ENCODE peak calls at places on chromosomes 13 and 19, in six cellular contexts. N, A, M, Z, U and F are unnamed samples.

GRCh38 chr19:10550336-10550735 is 6.6 kb downstream of the ATG4D start:
- DNase-seq in N (no peak), A (no peak), M (no peak), Z (no peak), U (no peak), F (no peak)

GRCh38 chr13:48560657-48561337 is 27.9 kb upstream of the RCBTB2 start:
- DNase-seq in N (no peak), A (no peak), M (no peak), Z (no peak), U (no peak), F (no peak)

GRCh38 chr13:69595181-69595580 is 512.4 kb upstream of the ATXN8OS start:
- DNase-seq in N (no peak), A (no peak), M (no peak), Z (no peak), U (no peak), F (no peak)

GRCh38 chr19:12478234-12478941 is 6.2 kb downstream of the ZNF709 start:
- DNase-seq in N (no peak), A (no peak), M (no peak), Z (no peak), U (no peak), F (peak)

GRCh38 chr19:54364775-54365257 is at the start of gene LAIR1:
- DNase-seq in N (peak), A (peak), M (peak), Z (peak), U (no peak), F (peak)

GRCh38 chr13:37481005-37481857 is 117.3 kb downstream of the POSTN start:
- DNase-seq in N (no peak), A (no peak), M (no peak), Z (no peak), U (no peak), F (no peak)

GRCh38 chr13:90800082-90800746 is 547.3 kb upstream of the MIR17HG start:
- DNase-seq in N (peak), A (peak), M (peak), Z (no peak), U (peak), F (no peak)

GRCh38 chr19:53102701-53103140 is 501 bp downstream of the ZNF160 start:
- DNase-seq in N (peak), A (peak), M (no peak), Z (peak), U (peak), F (peak)

GRCh38 chr13:113148940-113149503 is 9.4 kb upstream of the PROZ start:
- DNase-seq in N (no peak), A (no peak), M (peak), Z (no peak), U (no peak), F (no peak)

GRCh38 chr13:99288069-99288468 is 19.1 kb downstream of the GPR183 start:
- DNase-seq in N (no peak), A (no peak), M (no peak), Z (peak), U (no peak), F (no peak)

GRCh38 chr19:31885280-31885853 is 460.0 kb upstream of the ZNF507 start:
- DNase-seq in N (no peak), A (no peak), M (no peak), Z (no peak), U (no peak), F (no peak)

GRCh38 chr19:35992902-35993765 is 1.9 kb upstream of the SDHAF1 start:
- DNase-seq in N (no peak), A (no peak), M (no peak), Z (no peak), U (no peak), F (no peak)

GRCh38 chr19:21321996-21322395 is 7.2 kb downstream of the ZNF708 start:
- DNase-seq in N (no peak), A (no peak), M (no peak), Z (no peak), U (no peak), F (no peak)

GRCh38 chr13:25295228-25295627 is 6.2 kb upstream of the NUP58 start:
- DNase-seq in N (no peak), A (no peak), M (no peak), Z (no peak), U (no peak), F (no peak)

GRCh38 chr13:40984670-40985366 is 34.3 kb downstream of the ELF1 start:
- DNase-seq in N (no peak), A (no peak), M (no peak), Z (no peak), U (no peak), F (peak)
- H3K4me3 ChIP-seq in N (peak), A (peak), M (peak), Z (peak), U (peak), F (peak)

DNA sequence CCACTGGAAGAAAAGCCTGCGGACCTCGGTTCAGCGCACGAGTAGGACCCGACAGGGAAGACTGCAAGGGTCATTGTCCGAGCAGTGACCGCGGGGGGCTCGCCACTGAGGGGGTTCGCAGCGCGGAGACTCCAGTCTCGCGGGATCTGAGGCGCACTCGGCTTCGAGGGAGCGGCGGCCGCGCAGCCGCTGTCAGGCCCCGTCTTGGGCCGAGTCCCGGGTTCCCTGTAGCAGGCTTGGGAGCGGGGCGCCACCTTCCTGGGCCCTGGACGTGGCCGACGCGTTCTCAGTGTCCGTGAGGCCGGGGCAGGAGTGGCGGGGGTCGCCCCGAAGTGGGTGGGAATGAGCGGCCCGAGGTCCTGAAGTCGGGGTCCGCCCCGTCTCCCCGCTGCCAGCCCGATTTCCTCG is 474 bp upstream of the FAM174C start:
- DNase-seq in N (no peak), A (no peak), M (no peak), Z (peak), U (no peak), F (no peak)
- H3K4me3 ChIP-seq in N (peak), A (peak), M (peak), Z (peak), U (no peak), F (peak)

GRCh38 chr19:1849132-1849474 is 820 bp upstream of the REXO1 start:
- DNase-seq in N (no peak), A (no peak), M (no peak), Z (no peak), U (no peak), F (no peak)
- H3K4me3 ChIP-seq in N (peak), A (no peak), M (no peak), Z (no peak), U (no peak), F (peak)

DNA sequence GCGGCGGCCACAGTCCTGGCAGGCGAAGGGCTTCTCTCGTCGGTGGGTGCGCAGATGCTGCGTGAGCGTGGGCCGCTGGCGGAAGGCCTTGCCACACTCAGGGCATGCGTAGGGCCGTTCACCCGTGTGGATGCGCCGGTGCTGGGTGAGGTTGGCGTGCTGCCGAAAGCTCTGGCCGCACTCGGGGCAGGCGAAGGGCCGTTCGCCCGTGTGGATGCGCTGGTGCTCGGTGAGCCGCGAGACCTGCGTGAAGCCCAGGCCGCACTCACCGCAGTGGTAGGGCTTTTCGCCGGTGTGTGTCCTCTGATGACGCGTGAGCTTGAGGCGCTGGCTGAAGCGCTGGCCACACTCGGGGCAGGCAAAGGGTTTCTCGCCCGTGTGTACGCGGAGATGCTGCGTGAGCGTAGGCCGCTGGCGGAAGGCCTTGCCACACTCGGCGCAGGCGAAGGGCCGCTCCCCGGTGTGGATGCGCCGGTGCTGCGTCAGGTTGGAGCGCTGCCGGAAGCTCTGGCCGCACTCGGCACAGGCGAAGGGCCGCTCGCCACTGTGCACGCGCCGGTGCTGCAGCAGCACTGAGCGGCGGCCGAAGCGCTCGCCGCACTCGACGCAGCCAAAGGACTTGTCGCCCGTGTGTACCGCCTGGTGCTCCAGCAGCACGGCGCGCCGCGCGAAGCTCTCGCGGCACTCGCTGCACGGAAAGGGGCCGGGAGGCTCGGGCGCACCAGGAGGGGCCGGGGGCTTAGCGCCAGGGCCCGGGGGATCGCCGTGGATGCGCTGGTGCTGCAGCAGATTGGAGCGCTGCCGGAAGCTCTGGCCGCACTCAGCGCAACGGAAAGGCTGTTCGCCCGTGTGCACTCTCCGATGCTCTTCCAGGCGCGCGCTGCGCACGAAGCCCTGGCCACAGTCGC is 4.0 kb upstream of the UBE2M start:
- DNase-seq in N (peak), A (peak), M (no peak), Z (peak), U (peak), F (no peak)
- H3K4me3 ChIP-seq in N (peak), A (peak), M (peak), Z (peak), U (no peak), F (no peak)

GRCh38 chr19:41324921-41325639 is 15.1 kb downstream of the CCDC97 start:
- DNase-seq in N (peak), A (peak), M (peak), Z (no peak), U (peak), F (no peak)

GRCh38 chr19:41327499-41328156 is 17.7 kb downstream of the CCDC97 start:
- DNase-seq in N (peak), A (peak), M (peak), Z (peak), U (peak), F (peak)

GRCh38 chr19:41327076-41327475 is 17.1 kb downstream of the CCDC97 start:
- DNase-seq in N (no peak), A (no peak), M (no peak), Z (no peak), U (no peak), F (no peak)

GRCh38 chr19:41325640-41325946 is 15.6 kb downstream of the CCDC97 start:
- DNase-seq in N (no peak), A (no peak), M (no peak), Z (no peak), U (no peak), F (no peak)

GRCh38 chr19:41325947-41326706 is 16.2 kb downstream of the CCDC97 start:
- DNase-seq in N (peak), A (peak), M (no peak), Z (peak), U (no peak), F (peak)
- H3K4me3 ChIP-seq in N (peak), A (peak), M (peak), Z (peak), U (no peak), F (peak)